ENCODE peak calls at places on chromosomes 3 and 15, in four cellular contexts. F is K562, D is HepG2, B is GM12878. Q is an unnamed sample.

GRCh38 chr15:71078506-71079207 is 36.6 kb upstream of the THSD4 start:
- DNase-seq in B (no peak), F (no peak), D (no peak), Q (no peak)

GRCh38 chr3:12288466-12289129 is at the start of gene PPARG:
- DNase-seq in B (no peak), D (peak; percentile 54), F (no peak), Q (peak; percentile 72)

GRCh38 chr3:16658004-16658932 is 53.0 kb upstream of the DAZL start:
- DNase-seq in F (peak; percentile 20), B (no peak), D (no peak), Q (no peak)

GRCh38 chr15:59229453-59229852 is 22.8 kb downstream of the LDHAL6B start:
- DNase-seq in D (no peak), F (no peak), B (no peak), Q (no peak)

GRCh38 chr3:152021951-152022461 is 148.6 kb downstream of the SUCNR1 start:
- DNase-seq in B (peak; percentile 13), F (no peak), D (no peak), Q (no peak)

GRCh38 chr3:109175411-109175810 is 38.9 kb downstream of the C3orf85 start:
- DNase-seq in B (no peak), F (no peak), D (no peak), Q (no peak)

GRCh38 chr3:102038477-102039142 is 189.3 kb downstream of the NFKBIZ start:
- DNase-seq in D (no peak), F (no peak), B (peak; percentile 94), Q (no peak)

GRCh38 chr15:25477816-25478215 is 39.0 kb upstream of the UBE3A start:
- DNase-seq in D (no peak), F (no peak), B (no peak), Q (no peak)

GRCh38 chr3:51977449-51978142 is 2.7 kb downstream of the ABHD14A start:
- DNase-seq in B (no peak), F (no peak), D (no peak), Q (no peak)

GRCh38 chr15:30904812-30905211 is 1.1 kb downstream of the FAN1 start:
- DNase-seq in D (no peak), F (no peak), B (no peak), Q (no peak)

GRCh38 chr15:70354260-70354894 is 256.7 kb upstream of the TLE3 start:
- DNase-seq in F (no peak), D (no peak), B (no peak), Q (no peak)

GRCh38 chr3:123405021-123405420 is 43.9 kb downstream of the ADCY5 start:
- DNase-seq in B (no peak), D (no peak), F (no peak), Q (no peak)
- TF ChIP-seq HDAC6 in B (no peak), D (no peak), F (no peak), Q (no peak)

GRCh38 chr3:96214941-96215340 is 599.5 kb upstream of the EPHA6 start:
- DNase-seq in B (no peak), D (no peak), F (no peak), Q (no peak)

GRCh38 chr3:96213393-96213792 is 601.0 kb upstream of the EPHA6 start:
- DNase-seq in B (no peak), F (no peak), D (no peak), Q (no peak)

DNA sequence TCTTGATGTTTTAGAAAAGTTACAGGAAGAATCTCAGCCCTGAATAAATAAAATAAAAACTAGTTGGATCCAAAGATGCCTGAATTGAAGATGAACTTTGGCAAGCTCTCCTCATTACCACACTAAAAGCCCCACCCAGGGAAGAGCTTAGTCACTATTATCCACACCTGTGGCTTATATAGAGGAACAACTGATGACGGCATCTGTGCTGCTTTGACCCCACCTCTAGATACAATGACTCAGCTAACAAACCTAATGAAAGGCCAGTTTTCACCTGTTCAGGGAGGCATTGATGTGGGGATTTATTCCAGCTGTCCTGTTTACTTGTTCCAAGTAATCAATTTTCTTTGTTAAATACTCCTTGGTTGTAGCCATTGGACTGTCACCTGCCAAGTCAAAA is 604.7 kb upstream of the EPHA6 start:
- DNase-seq in D (no peak), B (no peak), F (no peak), Q (no peak)
- TF ChIP-seq HDAC6 in D (no peak), B (no peak), F (no peak), Q (no peak)

GRCh38 chr3:66406186-66406585 is 94.6 kb downstream of the LRIG1 start:
- DNase-seq in B (no peak), F (no peak), D (no peak), Q (no peak)

GRCh38 chr3:66408458-66408857 is 92.4 kb downstream of the LRIG1 start:
- DNase-seq in D (no peak), B (no peak), F (no peak), Q (no peak)

GRCh38 chr3:66405701-66406091 is 95.1 kb downstream of the LRIG1 start:
- DNase-seq in B (no peak), D (no peak), F (no peak), Q (no peak)

GRCh38 chr3:66406841-66407240 is 94.0 kb downstream of the LRIG1 start:
- DNase-seq in B (no peak), F (no peak), D (no peak), Q (no peak)

DNA sequence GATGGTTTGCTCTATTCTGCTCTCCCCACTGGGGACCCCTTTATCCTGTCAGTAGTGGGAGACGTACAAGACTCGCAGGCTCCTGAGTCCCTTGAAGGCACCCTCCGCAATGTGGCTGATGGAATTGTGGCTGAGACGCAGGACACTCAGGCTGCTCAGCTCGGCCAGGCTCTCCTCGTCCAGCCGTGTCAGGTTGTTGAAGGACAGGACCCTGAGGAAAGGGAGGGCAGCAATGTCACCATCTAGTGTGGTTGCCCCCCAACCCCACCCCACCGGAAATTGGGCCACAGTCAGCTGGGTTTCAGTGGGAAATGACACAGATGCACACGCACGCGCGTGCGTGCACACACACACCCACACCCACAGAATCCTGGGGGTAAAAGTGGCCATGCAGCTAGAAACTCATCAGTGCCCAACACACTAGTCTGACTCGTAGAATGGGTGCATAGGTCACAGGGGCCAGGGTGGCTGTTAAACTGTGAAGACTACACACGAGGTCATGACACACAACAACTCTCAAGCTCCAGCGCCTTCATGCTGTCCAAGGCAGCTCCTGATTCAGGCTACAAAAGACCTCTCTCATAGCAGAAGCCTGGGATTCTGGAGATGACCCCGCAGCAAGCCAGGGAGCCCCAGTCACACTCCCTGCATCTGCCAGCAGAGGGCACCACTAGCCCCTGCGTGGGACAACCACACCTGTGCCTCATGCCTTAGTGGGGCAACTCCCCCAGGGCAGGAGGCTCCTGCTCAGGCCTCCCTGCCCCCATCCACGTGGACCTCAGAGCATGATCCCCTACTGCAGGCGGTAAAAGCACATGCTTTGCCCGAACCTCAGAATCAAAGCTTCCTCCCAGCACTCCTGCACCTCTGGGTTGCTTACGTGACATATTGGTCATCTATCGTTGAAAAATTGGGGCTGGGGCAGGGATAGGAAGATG is 93.3 kb downstream of the LRIG1 start:
- DNase-seq in F (peak; percentile 83), B (no peak), D (peak; percentile 48), Q (peak; percentile 76)
- TF ChIP-seq HDAC6 in F (no peak), B (no peak), D (no peak), Q (no peak)

GRCh38 chr15:84759018-84759417 is 10.6 kb downstream of the ZNF592 start:
- DNase-seq in D (no peak), B (no peak), F (no peak), Q (no peak)

GRCh38 chr15:84762840-84763572 is 14.6 kb downstream of the ZNF592 start:
- DNase-seq in D (no peak), F (no peak), B (no peak), Q (no peak)

GRCh38 chr15:84760219-84760618 is 11.8 kb downstream of the ZNF592 start:
- DNase-seq in B (no peak), F (no peak), D (no peak), Q (no peak)

GRCh38 chr15:84764585-84764984 is 16.2 kb downstream of the ZNF592 start:
- DNase-seq in F (no peak), B (no peak), D (no peak), Q (no peak)

DNA sequence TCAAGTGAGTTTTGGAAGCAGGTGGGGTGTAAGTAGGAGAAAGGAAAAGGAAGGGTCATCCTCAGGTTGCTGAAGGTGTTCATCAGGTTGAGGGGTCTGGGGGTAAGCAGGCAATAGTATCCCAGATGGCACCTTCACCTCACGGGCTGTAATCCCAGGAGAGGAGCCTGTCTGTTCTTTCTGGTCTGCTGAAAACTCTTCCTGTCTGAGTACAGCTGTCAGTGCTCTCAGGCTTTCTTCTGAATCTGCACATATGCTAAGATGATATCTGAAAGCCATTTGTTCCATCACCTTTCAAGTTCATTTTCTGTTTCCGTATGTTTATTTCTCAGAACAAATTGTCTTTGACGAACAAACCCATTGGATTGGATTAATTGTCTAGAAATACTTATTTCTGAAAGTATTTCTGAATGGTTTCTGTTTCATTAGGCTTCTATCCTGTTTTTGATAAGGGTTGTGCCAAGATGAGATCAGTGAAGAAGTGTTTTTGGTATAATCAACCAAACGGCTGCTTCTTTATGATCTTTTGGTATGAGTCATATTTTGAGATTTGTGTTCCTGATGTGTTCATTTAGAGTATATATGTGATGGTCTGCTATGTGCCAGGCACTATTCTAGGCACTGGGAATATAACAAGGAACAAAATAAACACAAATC is 13.3 kb downstream of the ZNF592 start:
- DNase-seq in D (no peak), B (no peak), F (no peak), Q (no peak)
- TF ChIP-seq HDAC6 in D (no peak), B (no peak), F (no peak), Q (no peak)

DNA sequence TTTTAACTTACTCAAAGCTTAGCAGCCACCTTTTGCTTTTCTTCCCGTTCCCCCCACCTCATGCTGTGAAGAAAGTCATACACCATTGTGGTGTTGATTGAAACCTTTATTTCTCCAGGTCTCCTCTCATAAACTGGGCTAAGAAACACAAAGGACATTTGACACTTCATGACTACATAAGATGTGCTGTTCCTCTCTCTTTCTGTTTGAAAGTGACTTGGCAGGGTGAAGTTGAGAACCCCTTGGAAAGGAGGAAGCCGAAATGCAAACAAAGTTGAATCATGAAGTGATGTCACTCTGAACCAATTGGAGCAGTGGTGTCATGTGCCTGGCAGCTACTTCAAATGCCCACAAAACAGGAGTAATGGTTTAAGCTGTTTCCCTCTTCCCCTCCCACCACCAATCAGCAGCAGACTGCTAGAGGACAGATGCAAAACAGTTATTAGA is 174.7 kb downstream of the IGF1R start:
- DNase-seq in D (no peak), B (peak; percentile 1), F (no peak), Q (no peak)
- TF ChIP-seq HDAC6 in D (no peak), B (no peak), F (no peak), Q (no peak)

DNA sequence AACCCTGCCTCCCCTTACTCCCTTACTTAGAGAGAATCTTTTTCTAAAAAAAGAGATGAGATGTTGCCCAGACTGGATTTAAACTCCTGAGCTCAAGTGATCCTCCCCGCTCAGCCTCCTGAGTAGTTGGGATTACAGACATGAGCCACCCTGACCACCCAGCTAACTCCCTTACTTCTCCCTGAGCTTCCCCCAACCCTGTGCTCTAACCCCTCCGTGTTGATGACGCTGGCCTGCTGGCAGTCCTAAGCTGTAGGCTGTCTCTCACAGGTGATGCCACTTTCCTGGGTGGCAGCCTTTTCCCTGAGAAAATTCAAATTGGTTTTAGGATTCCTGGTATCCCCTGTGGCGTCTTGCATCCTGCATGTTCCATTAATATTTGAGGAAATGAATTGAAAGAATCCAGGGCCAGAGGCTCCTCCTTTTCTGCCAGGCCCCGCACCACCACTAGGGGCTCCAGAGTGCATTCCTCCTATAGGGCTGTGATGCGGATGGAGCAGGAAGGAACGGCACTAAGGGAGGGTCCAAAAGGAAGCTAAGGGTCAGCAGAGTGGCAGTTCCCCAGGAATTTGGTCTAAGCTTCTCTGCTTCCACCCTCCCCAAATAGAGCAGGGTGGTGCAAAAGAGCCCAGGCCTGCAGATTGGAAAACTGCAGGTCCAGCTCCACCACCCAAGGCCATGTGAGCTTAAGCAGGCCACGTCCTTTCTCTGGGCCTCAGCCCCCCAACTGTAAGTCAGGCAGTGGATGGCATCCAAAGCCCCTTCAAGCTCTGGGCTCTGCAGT is 101.1 kb downstream of the DAPK2 start:
- DNase-seq in D (peak; percentile 48), F (peak; percentile 84), B (no peak), Q (no peak)
- TF ChIP-seq HDAC6 in D (no peak), F (no peak), B (no peak), Q (no peak)